ENCODE peak calls at places on chromosomes 7 and 10, in six cellular contexts. One of them, this sample, is unnamed.

GRCh38 chr7:538764-539685 is 19.4 kb upstream of the PDGFA start:
- DNase-seq in endothelial cell of umbilical vein: no peak
- DNase-seq in GM12878: no peak
- DNase-seq in SK-N-SH: no peak
- DNase-seq in HCT116: no peak
- DNase-seq in HepG2: peak
- DNase-seq in this sample: no peak

GRCh38 chr7:26166681-26167266 is 14.8 kb downstream of the NFE2L3 start:
- DNase-seq in HepG2: no peak
- DNase-seq in SK-N-SH: no peak
- DNase-seq in endothelial cell of umbilical vein: no peak
- DNase-seq in GM12878: no peak
- DNase-seq in HCT116: no peak
- DNase-seq in this sample: no peak

GRCh38 chr10:35834916-35835499 is 192.9 kb upstream of the FZD8 start:
- DNase-seq in GM12878: no peak
- DNase-seq in endothelial cell of umbilical vein: no peak
- DNase-seq in HepG2: no peak
- DNase-seq in SK-N-SH: no peak
- DNase-seq in HCT116: no peak
- DNase-seq in this sample: no peak

GRCh38 chr7:108455524-108455832 is 758 bp downstream of the NRCAM start:
- DNase-seq in GM12878: no peak
- DNase-seq in HepG2: no peak
- DNase-seq in endothelial cell of umbilical vein: no peak
- DNase-seq in HCT116: no peak
- DNase-seq in SK-N-SH: no peak
- DNase-seq in this sample: no peak

GRCh38 chr7:27242580-27243339 is at the start of gene EVX1:
- DNase-seq in GM12878: no peak
- DNase-seq in SK-N-SH: no peak
- DNase-seq in endothelial cell of umbilical vein: no peak
- DNase-seq in HCT116: no peak
- DNase-seq in HepG2: no peak
- DNase-seq in this sample: no peak

GRCh38 chr10:103708627-103709288 is 146.6 kb downstream of the SH3PXD2A start:
- DNase-seq in HepG2: no peak
- DNase-seq in HCT116: no peak
- DNase-seq in SK-N-SH: peak
- DNase-seq in endothelial cell of umbilical vein: no peak
- DNase-seq in GM12878: no peak
- DNase-seq in this sample: no peak

GRCh38 chr7:107999814-108000560 is 3.0 kb downstream of the LAMB1 start:
- DNase-seq in HCT116: no peak
- DNase-seq in HepG2: no peak
- DNase-seq in GM12878: no peak
- DNase-seq in SK-N-SH: no peak
- DNase-seq in endothelial cell of umbilical vein: peak
- DNase-seq in this sample: no peak

GRCh38 chr10:108358912-108359311 is 1194.4 kb upstream of the SORCS1 start:
- DNase-seq in HCT116: no peak
- DNase-seq in endothelial cell of umbilical vein: no peak
- DNase-seq in SK-N-SH: peak
- DNase-seq in HepG2: peak
- DNase-seq in GM12878: peak
- DNase-seq in this sample: no peak

GRCh38 chr10:124005991-124006392 is 87.4 kb downstream of the CHST15 start:
- DNase-seq in SK-N-SH: no peak
- DNase-seq in HCT116: no peak
- DNase-seq in endothelial cell of umbilical vein: no peak
- DNase-seq in HepG2: no peak
- DNase-seq in GM12878: no peak
- DNase-seq in this sample: no peak

GRCh38 chr7:142587578-142588191 is 161.6 kb upstream of the PRSS1 start:
- DNase-seq in endothelial cell of umbilical vein: peak
- DNase-seq in HCT116: peak
- DNase-seq in GM12878: peak
- DNase-seq in SK-N-SH: peak
- DNase-seq in HepG2: peak
- DNase-seq in this sample: no peak

GRCh38 chr10:132856869-132857524 is 71.0 kb upstream of the NKX6-2 start:
- DNase-seq in endothelial cell of umbilical vein: no peak
- DNase-seq in HepG2: no peak
- DNase-seq in GM12878: no peak
- DNase-seq in HCT116: no peak
- DNase-seq in SK-N-SH: no peak
- DNase-seq in this sample: no peak

GRCh38 chr10:96344178-96344577 is 14.6 kb downstream of the OPALIN start:
- DNase-seq in HepG2: no peak
- DNase-seq in SK-N-SH: no peak
- DNase-seq in endothelial cell of umbilical vein: no peak
- DNase-seq in GM12878: no peak
- DNase-seq in HCT116: no peak
- DNase-seq in this sample: no peak

GRCh38 chr10:93413252-93413689 is 68.9 kb downstream of the MYOF start:
- DNase-seq in endothelial cell of umbilical vein: peak
- DNase-seq in SK-N-SH: no peak
- DNase-seq in HCT116: no peak
- DNase-seq in HepG2: no peak
- DNase-seq in GM12878: no peak
- DNase-seq in this sample: no peak

GRCh38 chr7:120714945-120715344 is 143.0 kb downstream of the TSPAN12 start:
- DNase-seq in GM12878: no peak
- DNase-seq in SK-N-SH: no peak
- DNase-seq in HepG2: no peak
- DNase-seq in endothelial cell of umbilical vein: no peak
- DNase-seq in HCT116: no peak
- DNase-seq in this sample: no peak

GRCh38 chr10:65518379-65518778 is 1407.5 kb upstream of the LRRTM3 start:
- DNase-seq in HCT116: peak
- DNase-seq in HepG2: peak
- DNase-seq in SK-N-SH: no peak
- DNase-seq in GM12878: no peak
- DNase-seq in endothelial cell of umbilical vein: peak
- DNase-seq in this sample: no peak

DNA sequence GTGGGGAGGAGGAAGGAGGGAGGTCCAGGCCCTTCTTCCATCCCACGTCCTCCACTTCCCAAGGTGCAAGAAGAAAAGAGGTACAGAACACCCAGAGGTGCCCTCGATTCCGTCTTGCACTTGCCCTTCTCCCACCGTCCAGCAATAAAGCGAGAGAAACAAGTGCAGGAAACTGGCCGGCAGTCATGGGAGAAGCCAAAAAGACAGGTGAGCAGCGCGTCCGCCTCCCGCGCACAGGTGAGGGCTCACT is 1.3 kb downstream of the C10orf95 start:
- DNase-seq in HCT116: no peak
- DNase-seq in GM12878: no peak
- DNase-seq in HepG2: no peak
- DNase-seq in SK-N-SH: no peak
- DNase-seq in endothelial cell of umbilical vein: no peak
- DNase-seq in this sample: no peak
- TF ChIP-seq POLR2AphosphoS5 in HCT116: no peak
- TF ChIP-seq POLR2AphosphoS5 in GM12878: peak
- TF ChIP-seq POLR2AphosphoS5 in HepG2: no peak
- TF ChIP-seq POLR2AphosphoS5 in SK-N-SH: no peak
- TF ChIP-seq POLR2AphosphoS5 in endothelial cell of umbilical vein: no peak
- TF ChIP-seq POLR2AphosphoS5 in this sample: no peak

GRCh38 chr10:8365935-8366911 is 311.7 kb downstream of the GATA3 start:
- DNase-seq in GM12878: peak
- DNase-seq in SK-N-SH: no peak
- DNase-seq in HepG2: peak
- DNase-seq in endothelial cell of umbilical vein: no peak
- DNase-seq in HCT116: no peak
- DNase-seq in this sample: no peak
- H3K9ac ChIP-seq in GM12878: no peak
- H3K9ac ChIP-seq in SK-N-SH: no peak
- H3K9ac ChIP-seq in HepG2: no peak
- H3K9ac ChIP-seq in endothelial cell of umbilical vein: no peak
- H3K9ac ChIP-seq in HCT116: no peak
- H3K9ac ChIP-seq in this sample: no peak

GRCh38 chr10:69703766-69704191 is 73.7 kb downstream of the FAM241B start:
- DNase-seq in SK-N-SH: no peak
- DNase-seq in GM12878: no peak
- DNase-seq in endothelial cell of umbilical vein: no peak
- DNase-seq in HCT116: peak
- DNase-seq in HepG2: no peak
- DNase-seq in this sample: no peak

GRCh38 chr10:69704231-69704630 is 74.2 kb downstream of the FAM241B start:
- DNase-seq in HepG2: no peak
- DNase-seq in SK-N-SH: no peak
- DNase-seq in GM12878: no peak
- DNase-seq in endothelial cell of umbilical vein: no peak
- DNase-seq in HCT116: no peak
- DNase-seq in this sample: no peak

GRCh38 chr10:69703256-69703655 is 73.2 kb downstream of the FAM241B start:
- DNase-seq in HepG2: no peak
- DNase-seq in GM12878: no peak
- DNase-seq in HCT116: no peak
- DNase-seq in SK-N-SH: no peak
- DNase-seq in endothelial cell of umbilical vein: no peak
- DNase-seq in this sample: no peak
- H3K27ac ChIP-seq in HepG2: no peak
- H3K27ac ChIP-seq in GM12878: no peak
- H3K27ac ChIP-seq in HCT116: no peak
- H3K27ac ChIP-seq in SK-N-SH: no peak
- H3K27ac ChIP-seq in endothelial cell of umbilical vein: no peak
- H3K27ac ChIP-seq in this sample: no peak

GRCh38 chr7:16881809-16882208 is at the start of gene AGR3:
- DNase-seq in HepG2: no peak
- DNase-seq in GM12878: no peak
- DNase-seq in SK-N-SH: no peak
- DNase-seq in endothelial cell of umbilical vein: no peak
- DNase-seq in HCT116: no peak
- DNase-seq in this sample: no peak
- TF ChIP-seq POLR2AphosphoS5 in HepG2: no peak
- TF ChIP-seq POLR2AphosphoS5 in GM12878: no peak
- TF ChIP-seq POLR2AphosphoS5 in SK-N-SH: no peak
- TF ChIP-seq POLR2AphosphoS5 in endothelial cell of umbilical vein: no peak
- TF ChIP-seq POLR2AphosphoS5 in HCT116: no peak
- TF ChIP-seq POLR2AphosphoS5 in this sample: no peak

GRCh38 chr10:60282771-60283353 is 106.8 kb downstream of the ANK3 start:
- DNase-seq in GM12878: no peak
- DNase-seq in endothelial cell of umbilical vein: peak
- DNase-seq in HepG2: peak
- DNase-seq in HCT116: no peak
- DNase-seq in SK-N-SH: no peak
- DNase-seq in this sample: no peak
- H3K9ac ChIP-seq in GM12878: no peak
- H3K9ac ChIP-seq in endothelial cell of umbilical vein: peak
- H3K9ac ChIP-seq in HepG2: no peak
- H3K9ac ChIP-seq in HCT116: no peak
- H3K9ac ChIP-seq in SK-N-SH: peak
- H3K9ac ChIP-seq in this sample: no peak

DNA sequence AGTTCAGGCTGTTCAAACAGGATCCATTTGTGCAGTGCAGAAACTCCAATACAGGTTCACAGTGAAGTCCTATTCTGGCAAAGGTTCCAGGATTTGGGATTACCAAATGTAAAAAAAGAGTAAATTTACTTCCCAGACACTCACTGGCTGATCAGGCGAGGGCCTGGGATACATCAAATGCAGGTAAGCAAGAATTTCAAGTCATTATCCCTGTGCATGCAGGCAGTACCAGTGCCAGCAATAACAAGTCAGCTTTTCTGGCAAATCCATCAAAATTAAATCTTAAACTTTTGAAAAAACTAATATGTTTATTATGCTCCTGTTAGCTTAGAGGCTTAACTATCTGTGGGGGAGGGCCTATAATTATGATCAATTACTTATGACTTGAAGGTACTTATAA is 6.3 kb downstream of the CDK6 start:
- DNase-seq in GM12878: no peak
- DNase-seq in HCT116: no peak
- DNase-seq in endothelial cell of umbilical vein: no peak
- DNase-seq in SK-N-SH: no peak
- DNase-seq in HepG2: no peak
- DNase-seq in this sample: no peak
- H3K27ac ChIP-seq in GM12878: peak
- H3K27ac ChIP-seq in HCT116: no peak
- H3K27ac ChIP-seq in endothelial cell of umbilical vein: no peak
- H3K27ac ChIP-seq in SK-N-SH: peak
- H3K27ac ChIP-seq in HepG2: peak
- H3K27ac ChIP-seq in this sample: no peak

GRCh38 chr7:114970308-114970707 is 48.4 kb downstream of the MDFIC start:
- DNase-seq in HCT116: no peak
- DNase-seq in endothelial cell of umbilical vein: no peak
- DNase-seq in GM12878: no peak
- DNase-seq in HepG2: no peak
- DNase-seq in SK-N-SH: no peak
- DNase-seq in this sample: no peak

GRCh38 chr7:114970732-114971131 is 48.8 kb downstream of the MDFIC start:
- DNase-seq in HepG2: no peak
- DNase-seq in SK-N-SH: no peak
- DNase-seq in GM12878: no peak
- DNase-seq in endothelial cell of umbilical vein: no peak
- DNase-seq in HCT116: no peak
- DNase-seq in this sample: no peak

GRCh38 chr7:114969096-114969495 is 47.2 kb downstream of the MDFIC start:
- DNase-seq in SK-N-SH: no peak
- DNase-seq in GM12878: no peak
- DNase-seq in HCT116: no peak
- DNase-seq in endothelial cell of umbilical vein: no peak
- DNase-seq in HepG2: no peak
- DNase-seq in this sample: no peak

GRCh38 chr7:114966156-114966555 is 44.3 kb downstream of the MDFIC start:
- DNase-seq in SK-N-SH: no peak
- DNase-seq in HepG2: no peak
- DNase-seq in endothelial cell of umbilical vein: no peak
- DNase-seq in GM12878: no peak
- DNase-seq in HCT116: no peak
- DNase-seq in this sample: no peak
- TF ChIP-seq POLR2AphosphoS5 in SK-N-SH: no peak
- TF ChIP-seq POLR2AphosphoS5 in HepG2: no peak
- TF ChIP-seq POLR2AphosphoS5 in endothelial cell of umbilical vein: no peak
- TF ChIP-seq POLR2AphosphoS5 in GM12878: no peak
- TF ChIP-seq POLR2AphosphoS5 in HCT116: no peak
- TF ChIP-seq POLR2AphosphoS5 in this sample: no peak

GRCh38 chr7:139681463-139681755 is 96.4 kb downstream of the HIPK2 start:
- DNase-seq in GM12878: no peak
- DNase-seq in HCT116: peak
- DNase-seq in endothelial cell of umbilical vein: no peak
- DNase-seq in SK-N-SH: no peak
- DNase-seq in HepG2: no peak
- DNase-seq in this sample: no peak
- H3K9ac ChIP-seq in GM12878: no peak
- H3K9ac ChIP-seq in HCT116: peak
- H3K9ac ChIP-seq in endothelial cell of umbilical vein: peak
- H3K9ac ChIP-seq in SK-N-SH: peak
- H3K9ac ChIP-seq in HepG2: no peak
- H3K9ac ChIP-seq in this sample: no peak